ENCODE peak calls at places on chromosomes 11 and 22, in four cellular contexts. P is IMR-90, S is H9, B is H1. K is an unnamed sample.

GRCh38 chr22:23245045-23245798 is 64.9 kb downstream of the BCR start:
- DNase-seq in S (no peak), P (peak; percentile 55), B (no peak), K (no peak)

GRCh38 chr11:69138265-69138664 is 17.5 kb upstream of the SMIM38 start:
- DNase-seq in P (peak; percentile 73), S (no peak), B (peak; percentile 36), K (peak; percentile 27)

GRCh38 chr11:123103326-123103980 is 41.5 kb upstream of the HSPA8 start:
- DNase-seq in P (peak; percentile 75), S (no peak), B (no peak), K (peak; percentile 78)

GRCh38 chr11:11215944-11216343 is 137.1 kb downstream of the CSNK2A3 start:
- DNase-seq in B (no peak), P (no peak), S (no peak), K (no peak)

GRCh38 chr22:31107206-31108118 is at the start of gene SELENOM:
- DNase-seq in B (peak; percentile 95), S (peak; percentile 97), P (peak; percentile 98), K (peak; percentile 98)

GRCh38 chr22:44363214-44363979 is 50.6 kb upstream of the SHISAL1 start:
- DNase-seq in S (no peak), P (peak; percentile 98), B (no peak), K (no peak)

GRCh38 chr11:1307163-1307870 is 2.1 kb downstream of the TOLLIP start:
- DNase-seq in S (no peak), B (peak; percentile 17), P (no peak), K (no peak)

GRCh38 chr11:68780829-68781228 is 29.5 kb upstream of the TESMIN start:
- DNase-seq in S (peak; percentile 83), P (no peak), B (peak; percentile 89), K (peak; percentile 91)

GRCh38 chr11:47355283-47356128 is 3.0 kb upstream of the MYBPC3 start:
- DNase-seq in B (peak; percentile 100), S (peak; percentile 98), P (peak; percentile 88), K (peak; percentile 98)

GRCh38 chr22:22151308-22151707 is 93.3 kb upstream of the VPREB1 start:
- DNase-seq in S (no peak), B (no peak), P (no peak), K (no peak)

GRCh38 chr11:122789916-122790315 is 48.4 kb upstream of the CRTAM start:
- DNase-seq in P (no peak), S (no peak), B (no peak), K (no peak)

GRCh38 chr11:35116762-35117588 is 22.0 kb upstream of the CD44 start:
- DNase-seq in S (no peak), B (no peak), P (peak; percentile 55), K (no peak)

GRCh38 chr11:36509265-36509664 is 807 bp downstream of the TRAF6 start:
- DNase-seq in B (no peak), P (peak; percentile 31), S (no peak), K (peak; percentile 61)

GRCh38 chr22:45127866-45128265 is 35.9 kb upstream of the NUP50 start:
- DNase-seq in P (peak; percentile 75), S (no peak), B (no peak), K (no peak)

GRCh38 chr11:72585762-72586590 is 88.2 kb downstream of the PDE2A start:
- DNase-seq in P (peak; percentile 44), B (peak; percentile 82), S (peak; percentile 85), K (peak; percentile 82)

GRCh38 chr22:41746563-41747400 is 47.5 kb downstream of the MEI1 start:
- DNase-seq in S (peak; percentile 87), P (peak; percentile 76), B (peak; percentile 77), K (peak; percentile 90)

GRCh38 chr22:38729946-38730345 is 24.2 kb downstream of the GTPBP1 start:
- DNase-seq in S (no peak), B (no peak), P (no peak), K (no peak)

GRCh38 chr22:47918936-47919505 is 1156.6 kb downstream of the TBC1D22A start:
- DNase-seq in P (no peak), S (no peak), B (no peak), K (no peak)

GRCh38 chr11:60563553-60564235 is 48.5 kb downstream of the MS4A13 start:
- DNase-seq in S (peak; percentile 64), P (no peak), B (peak; percentile 48), K (peak; percentile 16)

GRCh38 chr11:103892603-103893002 is 143.8 kb upstream of the DDI1 start:
- DNase-seq in B (no peak), P (peak; percentile 83), S (no peak), K (peak; percentile 58)

GRCh38 chr11:31412946-31413345 is 43.3 kb downstream of the DNAJC24 start:
- DNase-seq in P (peak; percentile 78), S (no peak), B (no peak), K (no peak)

GRCh38 chr11:41235670-41236069 is 223.8 kb downstream of the LRRC4C start:
- DNase-seq in B (no peak), P (no peak), S (no peak), K (no peak)

GRCh38 chr11:61952882-61953281 is 2.7 kb downstream of the BEST1 start:
- DNase-seq in B (no peak), P (no peak), S (no peak), K (no peak)

GRCh38 chr11:61956191-61957027 is 6.3 kb downstream of the BEST1 start:
- DNase-seq in P (no peak), B (peak; percentile 43), S (no peak), K (no peak)

GRCh38 chr11:61955031-61955415 is 4.9 kb downstream of the BEST1 start:
- DNase-seq in B (no peak), P (peak; percentile 87), S (peak; percentile 80), K (peak; percentile 89)

GRCh38 chr11:61955416-61956135 is 5.4 kb downstream of the BEST1 start:
- DNase-seq in B (peak; percentile 93), S (peak; percentile 95), P (no peak), K (peak; percentile 78)

DNA sequence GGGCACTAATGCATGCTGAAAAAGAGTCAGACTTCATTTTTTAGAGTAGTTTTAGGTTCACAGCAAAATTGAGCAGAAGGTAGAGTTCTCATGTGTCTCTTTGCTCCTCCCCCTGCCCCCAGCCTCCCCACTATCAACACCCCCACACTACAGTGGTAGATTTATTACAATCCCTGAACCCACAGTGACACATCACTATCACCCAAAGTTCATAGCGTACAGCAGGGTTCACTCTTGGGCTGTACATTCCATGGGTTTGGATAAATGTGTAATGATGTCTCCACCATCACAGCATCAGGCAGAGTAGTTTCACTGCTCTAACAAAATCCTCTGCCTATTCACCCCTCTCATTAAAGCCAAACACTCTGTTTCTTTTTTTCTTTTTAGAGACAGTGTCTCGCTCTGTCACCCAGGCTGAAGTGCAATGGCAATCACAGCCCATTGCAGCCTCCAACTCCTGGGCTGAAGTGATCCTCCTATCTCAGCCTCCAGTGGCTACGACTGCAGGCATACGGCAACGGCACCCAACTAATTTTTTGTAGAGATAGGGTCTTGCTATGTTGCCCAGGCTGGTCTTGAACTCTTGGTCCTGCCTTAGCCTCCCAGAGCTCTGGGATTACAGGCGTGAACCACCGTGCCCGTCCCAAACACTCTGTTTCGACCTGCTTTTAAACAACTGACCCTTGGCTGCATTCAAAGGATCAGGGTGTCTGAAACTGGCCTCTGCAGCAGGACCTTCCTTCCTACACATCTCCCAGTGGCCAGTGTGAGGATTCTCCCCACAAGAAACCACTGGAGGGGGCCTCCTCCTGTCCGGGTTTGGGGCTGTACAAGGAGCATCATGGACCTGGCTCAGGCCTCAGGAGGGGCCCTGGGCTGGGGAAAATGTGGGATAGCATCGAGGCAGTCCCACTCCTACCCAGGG is 4.2 kb downstream of the BEST1 start:
- DNase-seq in S (no peak), P (no peak), B (peak; percentile 53), K (no peak)
- H3K9ac ChIP-seq in S (no peak overlapping the region), P (peak overlapping the region; percentile 71), B (no peak overlapping the region), K (peak overlapping the region; percentile 53)

GRCh38 chr11:120952503-120953229 is 71.2 kb upstream of the TBCEL start:
- DNase-seq in B (peak; percentile 97), S (peak; percentile 90), P (peak; percentile 64), K (peak; percentile 96)

GRCh38 chr11:120954381-120954780 is 69.5 kb upstream of the TBCEL start:
- DNase-seq in B (no peak), P (no peak), S (no peak), K (no peak)

GRCh38 chr11:120945042-120945441 is 78.9 kb upstream of the TBCEL start:
- DNase-seq in P (no peak), S (no peak), B (no peak), K (peak; percentile 33)

GRCh38 chr11:120953230-120953558 is 70.7 kb upstream of the TBCEL start:
- DNase-seq in P (no peak), S (no peak), B (no peak), K (no peak)

DNA sequence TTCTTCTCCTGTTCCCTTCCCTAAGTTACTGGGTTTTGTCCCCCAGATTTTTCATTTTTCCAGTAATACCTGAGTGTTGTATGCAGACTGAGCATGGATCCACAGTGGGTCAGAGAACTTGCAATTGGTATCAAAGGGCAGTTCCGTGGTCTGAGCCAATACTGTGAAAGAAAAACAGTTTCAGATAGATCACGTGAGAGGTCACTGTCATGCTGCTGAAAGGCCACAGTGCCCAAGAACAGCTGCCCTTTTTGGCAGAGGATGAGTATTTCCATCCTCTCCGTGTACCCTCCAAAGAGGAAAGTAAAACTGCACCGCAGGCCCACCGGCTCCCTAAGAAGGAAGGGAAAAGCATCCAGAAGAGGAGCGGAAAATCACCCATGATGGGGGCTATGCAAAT is 73.0 kb upstream of the TBCEL start:
- DNase-seq in B (no peak), P (no peak), S (no peak), K (peak; percentile 42)
- H3K56ac ChIP-seq in B (no peak overlapping the region), P (no peak overlapping the region), S (no peak overlapping the region), K (no peak overlapping the region)

DNA sequence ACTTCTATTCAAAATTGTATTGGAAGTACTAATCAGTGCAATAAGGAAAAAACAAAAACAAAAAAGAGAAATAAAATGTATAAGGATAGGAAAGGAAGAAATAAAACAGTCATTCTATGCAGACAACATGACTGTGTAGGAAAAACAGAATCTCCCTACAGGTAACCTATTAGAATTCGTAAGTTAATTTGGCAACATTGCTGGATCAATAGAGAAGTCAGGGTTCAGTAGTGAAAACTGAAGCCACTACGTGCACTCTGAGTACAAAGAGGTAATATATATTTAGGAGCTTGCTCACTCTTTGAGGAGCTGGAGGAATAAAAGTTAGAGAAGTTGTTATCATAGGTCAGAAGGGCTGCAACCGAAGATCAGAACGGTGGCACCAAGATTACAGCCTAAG is 84.0 kb upstream of the BMAL1 start:
- DNase-seq in S (no peak), B (no peak), P (no peak), K (no peak)
- H3K9ac ChIP-seq in S (no peak overlapping the region), B (no peak overlapping the region), P (no peak overlapping the region), K (no peak overlapping the region)

DNA sequence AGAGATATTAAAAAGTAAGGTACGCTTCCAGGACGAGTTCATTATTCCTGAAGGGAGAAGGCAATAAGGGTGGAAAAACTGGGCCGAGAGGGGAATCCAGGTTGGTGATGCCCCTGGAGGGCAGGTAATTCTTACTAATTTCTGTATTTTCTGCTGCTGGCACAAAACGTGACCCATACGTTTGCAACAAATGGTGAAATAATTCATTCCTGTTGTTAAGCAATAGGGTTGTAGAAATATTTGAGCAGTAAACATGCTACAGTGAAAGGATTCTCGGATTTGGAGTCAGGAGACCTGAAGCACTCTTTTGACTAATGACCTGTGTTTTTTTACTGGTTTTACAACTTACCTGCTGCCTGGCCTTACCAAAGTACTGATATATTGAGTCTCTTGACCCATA is 666 bp upstream of the ANKRD42 start:
- DNase-seq in B (no peak), P (no peak), S (no peak), K (no peak)
- H3K56ac ChIP-seq in B (no peak overlapping the region), P (peak overlapping the region; percentile 90), S (peak overlapping the region; percentile 53), K (peak overlapping the region; percentile 96)

GRCh38 chr11:93432247-93432646 is 101.7 kb downstream of the DEUP1 start:
- DNase-seq in P (no peak), B (no peak), S (no peak), K (no peak)
- H3K9ac ChIP-seq in P (no peak overlapping the region), B (no peak overlapping the region), S (no peak overlapping the region), K (no peak overlapping the region)